ENCODE peak calls at places on chromosome 12, in five cellular contexts. C is lung, V is IMR-90, J is HCT116, T is tibial nerve. D is an unnamed sample.

GRCh38 chr12:55847603-55848329 is 5.0 kb upstream of the MMP19 start:
- DNase-seq in C (peak), V (peak), J (no peak), T (peak), D (peak)

GRCh38 chr12:117685115-117685926 is 283.5 kb downstream of the KSR2 start:
- DNase-seq in C (no peak), V (no peak), J (no peak), T (peak), D (no peak)

GRCh38 chr12:3803865-3804472 is 51.1 kb upstream of the CRACR2A start:
- DNase-seq in C (peak), V (peak), J (peak), T (peak), D (peak)

GRCh38 chr12:1531160-1531653 is 63.2 kb downstream of the FBXL14 start:
- DNase-seq in C (no peak), V (no peak), J (no peak), T (no peak), D (no peak)

GRCh38 chr12:3718100-3718499 is 34.8 kb downstream of the CRACR2A start:
- DNase-seq in C (peak), V (no peak), J (no peak), T (no peak), D (no peak)

GRCh38 chr12:55816876-55817351 is 610 bp downstream of the SARNP start:
- DNase-seq in C (no peak), V (peak), J (no peak), T (no peak), D (peak)

GRCh38 chr12:123762715-123763052 is 583 bp downstream of the DNAH10 start:
- DNase-seq in C (no peak), V (no peak), J (no peak), T (no peak), D (no peak)

GRCh38 chr12:76346798-76347420 is 1.3 kb downstream of the BBS10 start:
- DNase-seq in C (no peak), V (peak), J (no peak), T (peak), D (peak)

GRCh38 chr12:131711551-131712205 is 788 bp downstream of the SFSWAP start:
- DNase-seq in C (no peak), V (no peak), J (no peak), T (no peak), D (no peak)

GRCh38 chr12:1083888-1084262 is 92.9 kb downstream of the ERC1 start:
- DNase-seq in C (no peak), V (peak), J (no peak), T (peak), D (no peak)

GRCh38 chr12:129052373-129052772 is 199.1 kb downstream of the GLT1D1 start:
- DNase-seq in C (no peak), V (no peak), J (no peak), T (no peak), D (peak)

GRCh38 chr12:129213551-129213950 is 360.3 kb downstream of the GLT1D1 start:
- DNase-seq in C (no peak), V (no peak), J (no peak), T (no peak), D (no peak)

GRCh38 chr12:69430942-69431603 is 39.1 kb upstream of the FRS2 start:
- DNase-seq in C (no peak), V (no peak), J (no peak), T (no peak), D (no peak)

GRCh38 chr12:57726884-57727757 is 11.4 kb downstream of the AGAP2 start:
- DNase-seq in C (no peak), V (no peak), J (no peak), T (no peak), D (no peak)

GRCh38 chr12:28390716-28391452 is 200.6 kb downstream of the CCDC91 start:
- DNase-seq in C (no peak), V (peak), J (no peak), T (peak), D (no peak)

GRCh38 chr12:57758566-57759359 is 3.9 kb downstream of the MARCHF9 start:
- DNase-seq in C (no peak), V (no peak), J (no peak), T (no peak), D (no peak)

GRCh38 chr12:122823429-122823828 is 11.8 kb upstream of the HIP1R start:
- DNase-seq in C (no peak), V (no peak), J (no peak), T (no peak), D (no peak)

GRCh38 chr12:20629414-20630156 is 65.5 kb upstream of the SLCO1C1 start:
- DNase-seq in C (no peak), V (peak), J (no peak), T (no peak), D (no peak)

GRCh38 chr12:50764861-50765324 is 992 bp downstream of the ATF1 start:
- DNase-seq in C (peak), V (peak), J (no peak), T (peak), D (peak)

GRCh38 chr12:49440031-49440430 is 72.8 kb downstream of the SPATS2 start:
- DNase-seq in C (no peak), V (peak), J (no peak), T (no peak), D (no peak)

GRCh38 chr12:89939468-89940215 is 231.0 kb upstream of the ATP2B1 start:
- DNase-seq in C (no peak), V (peak), J (no peak), T (no peak), D (no peak)

GRCh38 chr12:26971963-26972362 is 33.7 kb downstream of the FGFR1OP2 start:
- DNase-seq in C (no peak), V (no peak), J (no peak), T (no peak), D (no peak)

GRCh38 chr12:122449317-122449716 is 26.8 kb upstream of the CLIP1 start:
- DNase-seq in C (no peak), V (peak), J (peak), T (no peak), D (peak)

GRCh38 chr12:67952787-67953186 is 36.5 kb upstream of the IFNG-AS1 start:
- DNase-seq in C (no peak), V (no peak), J (no peak), T (no peak), D (no peak)

GRCh38 chr12:64160021-64160717 is 61.9 kb downstream of the KICS2 start:
- DNase-seq in C (no peak), V (no peak), J (no peak), T (no peak), D (no peak)

GRCh38 chr12:11812558-11813421 is 163.3 kb downstream of the ETV6 start:
- DNase-seq in C (no peak), V (peak), J (no peak), T (no peak), D (no peak)

GRCh38 chr12:108063192-108063591 is 65.9 kb upstream of the WSCD2 start:
- DNase-seq in C (no peak), V (no peak), J (peak), T (peak), D (no peak)

GRCh38 chr12:58502236-58502635 is 418.1 kb downstream of the LRIG3 start:
- DNase-seq in C (no peak), V (peak), J (no peak), T (no peak), D (no peak)

GRCh38 chr12:131473721-131474709 is 236.9 kb upstream of the SFSWAP start:
- DNase-seq in C (no peak), V (no peak), J (no peak), T (no peak), D (no peak)

GRCh38 chr12:94172973-94173372 is 24.6 kb downstream of the PLXNC1 start:
- DNase-seq in C (peak), V (peak), J (no peak), T (no peak), D (peak)
- H3K27ac ChIP-seq in C (no peak), V (no peak), J (no peak), T (no peak), D (no peak)

DNA sequence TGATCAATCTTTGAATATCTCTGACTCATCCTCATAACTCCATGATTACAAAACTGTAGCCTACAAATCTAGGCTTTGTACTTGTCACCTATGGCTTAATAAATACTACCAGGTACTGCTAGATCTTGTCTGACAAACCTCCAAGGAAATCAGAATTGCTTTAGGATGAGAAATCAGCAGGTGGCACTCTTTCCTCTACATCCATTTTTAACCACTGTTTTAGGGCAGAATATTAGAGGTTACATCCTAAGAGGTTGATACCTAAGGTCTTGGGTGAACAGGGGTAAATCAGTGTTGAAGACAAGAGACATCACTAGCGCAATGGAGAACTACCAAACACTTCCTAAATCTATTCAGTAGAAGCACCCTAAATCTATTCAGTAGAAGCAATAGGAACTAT is 63.1 kb upstream of the SOX5 start:
- DNase-seq in C (no peak), V (peak), J (no peak), T (no peak), D (peak)
- TF ChIP-seq CTCF in C (no peak), V (peak), J (no peak), T (no peak), D (peak)

DNA sequence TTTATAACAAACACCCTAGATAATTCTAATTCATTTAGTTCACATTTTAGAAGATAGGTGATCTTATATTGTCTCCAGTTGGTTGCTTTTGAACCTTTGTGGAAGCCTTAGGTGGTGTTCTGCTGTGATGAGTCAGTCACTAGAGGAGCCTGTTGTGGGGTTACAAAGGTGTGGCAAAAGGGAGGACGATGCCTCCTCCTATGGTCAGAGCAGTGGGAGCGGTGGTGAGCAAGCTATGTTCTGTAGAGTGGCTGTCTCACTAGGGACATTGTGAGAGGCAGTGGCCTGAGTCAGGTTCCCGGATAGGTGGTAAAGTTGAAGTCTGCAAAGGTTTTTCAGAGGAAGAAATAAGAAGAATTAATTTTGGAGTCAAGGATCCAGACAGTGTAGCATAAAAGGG is 71.6 kb upstream of the USP44 start:
- DNase-seq in C (no peak), V (no peak), J (no peak), T (no peak), D (no peak)
- H3K27ac ChIP-seq in C (no peak), V (no peak), J (no peak), T (no peak), D (no peak)

GRCh38 chr12:111419784-111420183 is 14.1 kb downstream of the SH2B3 start:
- DNase-seq in C (no peak), V (no peak), J (no peak), T (no peak), D (no peak)

GRCh38 chr12:111418594-111418880 is 12.8 kb downstream of the SH2B3 start:
- DNase-seq in C (no peak), V (no peak), J (no peak), T (no peak), D (no peak)

GRCh38 chr12:111420494-111420893 is 14.8 kb downstream of the SH2B3 start:
- DNase-seq in C (no peak), V (no peak), J (no peak), T (no peak), D (no peak)

GRCh38 chr12:111417290-111417689 is 11.6 kb downstream of the SH2B3 start:
- DNase-seq in C (no peak), V (no peak), J (no peak), T (no peak), D (no peak)

GRCh38 chr12:111417784-111418593 is 12.3 kb downstream of the SH2B3 start:
- DNase-seq in C (no peak), V (no peak), J (no peak), T (no peak), D (no peak)
- TF ChIP-seq CTCF in C (no peak), V (no peak), J (no peak), T (no peak), D (no peak)